ENCODE peak calls at places on chromosome 2, in nine cellular contexts. One of them, this sample, is unnamed.

GRCh38 chr2:9984217-9984739 is 32.8 kb downstream of the GRHL1 start:
- DNase-seq in C1 segment of cervical spinal cord: no peak
- DNase-seq in HTR-8/SVneo: peak; percentile 64
- DNase-seq in activated T-cell treated with anti-CD3 and anti-CD28 coated beads, Interleukin-2, amount 50 U/mL, for 24 hours: peak; percentile 38
- DNase-seq in cardiac muscle cell: peak; percentile 61
- DNase-seq in DMS153: no peak
- DNase-seq in nephron progenitor cell: no peak
- DNase-seq in neural crest cell: no peak
- DNase-seq in hepatocyte: peak; percentile 56
- DNase-seq in this sample: peak; percentile 51

GRCh38 chr2:11827547-11827946 is 81.1 kb downstream of the LPIN1 start:
- DNase-seq in nephron progenitor cell: no peak
- DNase-seq in DMS153: no peak
- DNase-seq in activated T-cell treated with anti-CD3 and anti-CD28 coated beads, Interleukin-2, amount 50 U/mL, for 24 hours: no peak
- DNase-seq in hepatocyte: no peak
- DNase-seq in C1 segment of cervical spinal cord: no peak
- DNase-seq in HTR-8/SVneo: no peak
- DNase-seq in neural crest cell: no peak
- DNase-seq in cardiac muscle cell: no peak
- DNase-seq in this sample: no peak

GRCh38 chr2:192390401-192390800 is 195.7 kb upstream of the TMEFF2 start:
- DNase-seq in DMS153: no peak
- DNase-seq in activated T-cell treated with anti-CD3 and anti-CD28 coated beads, Interleukin-2, amount 50 U/mL, for 24 hours: no peak
- DNase-seq in cardiac muscle cell: no peak
- DNase-seq in hepatocyte: no peak
- DNase-seq in nephron progenitor cell: no peak
- DNase-seq in HTR-8/SVneo: no peak
- DNase-seq in C1 segment of cervical spinal cord: no peak
- DNase-seq in neural crest cell: no peak
- DNase-seq in this sample: no peak

GRCh38 chr2:235140801-235141081 is 188.9 kb downstream of the SH3BP4 start:
- DNase-seq in neural crest cell: no peak
- DNase-seq in cardiac muscle cell: no peak
- DNase-seq in DMS153: no peak
- DNase-seq in activated T-cell treated with anti-CD3 and anti-CD28 coated beads, Interleukin-2, amount 50 U/mL, for 24 hours: no peak
- DNase-seq in nephron progenitor cell: no peak
- DNase-seq in C1 segment of cervical spinal cord: no peak
- DNase-seq in HTR-8/SVneo: no peak
- DNase-seq in hepatocyte: no peak
- DNase-seq in this sample: no peak

GRCh38 chr2:43852196-43852730 is 13.5 kb downstream of the ABCG8 start:
- DNase-seq in activated T-cell treated with anti-CD3 and anti-CD28 coated beads, Interleukin-2, amount 50 U/mL, for 24 hours: no peak
- DNase-seq in hepatocyte: no peak
- DNase-seq in HTR-8/SVneo: no peak
- DNase-seq in DMS153: no peak
- DNase-seq in C1 segment of cervical spinal cord: no peak
- DNase-seq in neural crest cell: no peak
- DNase-seq in cardiac muscle cell: no peak
- DNase-seq in nephron progenitor cell: no peak
- DNase-seq in this sample: no peak

GRCh38 chr2:61135510-61135909 is 26.5 kb upstream of the C2orf74 start:
- DNase-seq in hepatocyte: peak; percentile 42
- DNase-seq in HTR-8/SVneo: peak; percentile 51
- DNase-seq in cardiac muscle cell: peak; percentile 3
- DNase-seq in C1 segment of cervical spinal cord: no peak
- DNase-seq in DMS153: no peak
- DNase-seq in neural crest cell: no peak
- DNase-seq in nephron progenitor cell: no peak
- DNase-seq in activated T-cell treated with anti-CD3 and anti-CD28 coated beads, Interleukin-2, amount 50 U/mL, for 24 hours: no peak
- DNase-seq in this sample: no peak

GRCh38 chr2:71006955-71007799 is 12.5 kb upstream of the TEX261 start:
- DNase-seq in nephron progenitor cell: no peak
- DNase-seq in DMS153: no peak
- DNase-seq in HTR-8/SVneo: no peak
- DNase-seq in neural crest cell: no peak
- DNase-seq in cardiac muscle cell: no peak
- DNase-seq in activated T-cell treated with anti-CD3 and anti-CD28 coated beads, Interleukin-2, amount 50 U/mL, for 24 hours: no peak
- DNase-seq in hepatocyte: no peak
- DNase-seq in C1 segment of cervical spinal cord: no peak
- DNase-seq in this sample: no peak

GRCh38 chr2:232538671-232539070 is 821 bp upstream of the CHRNG start:
- DNase-seq in cardiac muscle cell: no peak
- DNase-seq in activated T-cell treated with anti-CD3 and anti-CD28 coated beads, Interleukin-2, amount 50 U/mL, for 24 hours: no peak
- DNase-seq in DMS153: no peak
- DNase-seq in C1 segment of cervical spinal cord: no peak
- DNase-seq in neural crest cell: no peak
- DNase-seq in nephron progenitor cell: no peak
- DNase-seq in HTR-8/SVneo: no peak
- DNase-seq in hepatocyte: no peak
- DNase-seq in this sample: no peak

GRCh38 chr2:201987426-201987825 is 46.2 kb upstream of the FZD7 start:
- DNase-seq in neural crest cell: no peak
- DNase-seq in C1 segment of cervical spinal cord: no peak
- DNase-seq in activated T-cell treated with anti-CD3 and anti-CD28 coated beads, Interleukin-2, amount 50 U/mL, for 24 hours: no peak
- DNase-seq in hepatocyte: no peak
- DNase-seq in HTR-8/SVneo: no peak
- DNase-seq in nephron progenitor cell: no peak
- DNase-seq in DMS153: no peak
- DNase-seq in cardiac muscle cell: no peak
- DNase-seq in this sample: no peak

GRCh38 chr2:181774601-181775179 is 94.4 kb upstream of the NEUROD1 start:
- DNase-seq in cardiac muscle cell: no peak
- DNase-seq in C1 segment of cervical spinal cord: no peak
- DNase-seq in hepatocyte: no peak
- DNase-seq in DMS153: no peak
- DNase-seq in HTR-8/SVneo: no peak
- DNase-seq in neural crest cell: no peak
- DNase-seq in activated T-cell treated with anti-CD3 and anti-CD28 coated beads, Interleukin-2, amount 50 U/mL, for 24 hours: no peak
- DNase-seq in nephron progenitor cell: no peak
- DNase-seq in this sample: no peak

GRCh38 chr2:33111002-33111446 is 164.3 kb downstream of the LTBP1 start:
- DNase-seq in C1 segment of cervical spinal cord: no peak
- DNase-seq in hepatocyte: no peak
- DNase-seq in cardiac muscle cell: no peak
- DNase-seq in HTR-8/SVneo: no peak
- DNase-seq in activated T-cell treated with anti-CD3 and anti-CD28 coated beads, Interleukin-2, amount 50 U/mL, for 24 hours: no peak
- DNase-seq in nephron progenitor cell: no peak
- DNase-seq in DMS153: no peak
- DNase-seq in neural crest cell: no peak
- DNase-seq in this sample: no peak